ENCODE peak calls at places on chromosomes 6 and 20, in six cellular contexts. One of them, this sample, is unnamed.

GRCh38 chr6:105981002-105981887 is 104.9 kb upstream of the PRDM1 start:
- DNase-seq in left ventricle myocardium superior: peak
- DNase-seq in AG04450: no peak
- DNase-seq in fibroblast of pulmonary artery: no peak
- DNase-seq in pancreas: peak
- DNase-seq in activated T-cell treated with anti-CD3 and anti-CD28 coated beads for 24 hours: no peak
- DNase-seq in this sample: no peak

GRCh38 chr20:34753706-34754461 is 49.7 kb downstream of the TP53INP2 start:
- DNase-seq in left ventricle myocardium superior: no peak
- DNase-seq in fibroblast of pulmonary artery: no peak
- DNase-seq in AG04450: peak
- DNase-seq in pancreas: no peak
- DNase-seq in activated T-cell treated with anti-CD3 and anti-CD28 coated beads for 24 hours: no peak
- DNase-seq in this sample: no peak

GRCh38 chr20:8749101-8749500 is 319.8 kb upstream of the PLCB4 start:
- DNase-seq in left ventricle myocardium superior: no peak
- DNase-seq in activated T-cell treated with anti-CD3 and anti-CD28 coated beads for 24 hours: no peak
- DNase-seq in AG04450: no peak
- DNase-seq in fibroblast of pulmonary artery: no peak
- DNase-seq in pancreas: no peak
- DNase-seq in this sample: no peak

GRCh38 chr20:23879811-23880374 is 345 bp upstream of the CST5 start:
- DNase-seq in fibroblast of pulmonary artery: no peak
- DNase-seq in pancreas: no peak
- DNase-seq in left ventricle myocardium superior: no peak
- DNase-seq in activated T-cell treated with anti-CD3 and anti-CD28 coated beads for 24 hours: no peak
- DNase-seq in AG04450: no peak
- DNase-seq in this sample: no peak

GRCh38 chr6:112183271-112183671 is 71.1 kb downstream of the LAMA4 start:
- DNase-seq in AG04450: peak
- DNase-seq in fibroblast of pulmonary artery: peak
- DNase-seq in left ventricle myocardium superior: no peak
- DNase-seq in pancreas: no peak
- DNase-seq in activated T-cell treated with anti-CD3 and anti-CD28 coated beads for 24 hours: no peak
- DNase-seq in this sample: peak

GRCh38 chr6:111985202-111985731 is 68.6 kb upstream of the CCN6 start:
- DNase-seq in fibroblast of pulmonary artery: peak
- DNase-seq in left ventricle myocardium superior: no peak
- DNase-seq in activated T-cell treated with anti-CD3 and anti-CD28 coated beads for 24 hours: peak
- DNase-seq in pancreas: peak
- DNase-seq in AG04450: peak
- DNase-seq in this sample: no peak

GRCh38 chr6:138814179-138814834 is 18.4 kb downstream of the ECT2L start:
- DNase-seq in pancreas: no peak
- DNase-seq in AG04450: no peak
- DNase-seq in activated T-cell treated with anti-CD3 and anti-CD28 coated beads for 24 hours: no peak
- DNase-seq in left ventricle myocardium superior: no peak
- DNase-seq in fibroblast of pulmonary artery: no peak
- DNase-seq in this sample: no peak

GRCh38 chr20:61888101-61888865 is 177.4 kb downstream of the TAF4 start:
- DNase-seq in activated T-cell treated with anti-CD3 and anti-CD28 coated beads for 24 hours: no peak
- DNase-seq in AG04450: no peak
- DNase-seq in left ventricle myocardium superior: peak
- DNase-seq in pancreas: no peak
- DNase-seq in fibroblast of pulmonary artery: no peak
- DNase-seq in this sample: no peak

GRCh38 chr6:134379086-134379485 is 61.2 kb upstream of the SGK1 start:
- DNase-seq in fibroblast of pulmonary artery: no peak
- DNase-seq in pancreas: peak
- DNase-seq in activated T-cell treated with anti-CD3 and anti-CD28 coated beads for 24 hours: peak
- DNase-seq in AG04450: no peak
- DNase-seq in left ventricle myocardium superior: no peak
- DNase-seq in this sample: no peak

GRCh38 chr20:41316602-41317535 is 662 bp downstream of the ZHX3 start:
- DNase-seq in fibroblast of pulmonary artery: peak
- DNase-seq in activated T-cell treated with anti-CD3 and anti-CD28 coated beads for 24 hours: peak
- DNase-seq in AG04450: peak
- DNase-seq in left ventricle myocardium superior: peak
- DNase-seq in pancreas: peak
- DNase-seq in this sample: no peak

GRCh38 chr6:109212683-109213082 is 117.4 kb downstream of the CEP57L1 start:
- DNase-seq in fibroblast of pulmonary artery: no peak
- DNase-seq in pancreas: no peak
- DNase-seq in AG04450: no peak
- DNase-seq in left ventricle myocardium superior: no peak
- DNase-seq in activated T-cell treated with anti-CD3 and anti-CD28 coated beads for 24 hours: no peak
- DNase-seq in this sample: no peak

GRCh38 chr6:134240664-134241431 is 77.1 kb downstream of the SGK1 start:
- DNase-seq in activated T-cell treated with anti-CD3 and anti-CD28 coated beads for 24 hours: peak
- DNase-seq in left ventricle myocardium superior: peak
- DNase-seq in fibroblast of pulmonary artery: no peak
- DNase-seq in AG04450: no peak
- DNase-seq in pancreas: peak
- DNase-seq in this sample: no peak

GRCh38 chr6:18601515-18602035 is 214.4 kb downstream of the RNF144B start:
- DNase-seq in fibroblast of pulmonary artery: no peak
- DNase-seq in activated T-cell treated with anti-CD3 and anti-CD28 coated beads for 24 hours: no peak
- DNase-seq in left ventricle myocardium superior: no peak
- DNase-seq in pancreas: no peak
- DNase-seq in AG04450: no peak
- DNase-seq in this sample: no peak

GRCh38 chr6:168514216-168514615 is 73.2 kb downstream of the SMOC2 start:
- DNase-seq in AG04450: no peak
- DNase-seq in activated T-cell treated with anti-CD3 and anti-CD28 coated beads for 24 hours: no peak
- DNase-seq in fibroblast of pulmonary artery: peak
- DNase-seq in pancreas: peak
- DNase-seq in left ventricle myocardium superior: peak
- DNase-seq in this sample: no peak

GRCh38 chr6:132122176-132122575 is 171.0 kb upstream of the CCN2 start:
- DNase-seq in left ventricle myocardium superior: no peak
- DNase-seq in AG04450: no peak
- DNase-seq in pancreas: no peak
- DNase-seq in activated T-cell treated with anti-CD3 and anti-CD28 coated beads for 24 hours: no peak
- DNase-seq in fibroblast of pulmonary artery: no peak
- DNase-seq in this sample: no peak

GRCh38 chr6:169642455-169642854 is 59.4 kb downstream of the WDR27 start:
- DNase-seq in pancreas: no peak
- DNase-seq in activated T-cell treated with anti-CD3 and anti-CD28 coated beads for 24 hours: no peak
- DNase-seq in fibroblast of pulmonary artery: no peak
- DNase-seq in left ventricle myocardium superior: no peak
- DNase-seq in AG04450: no peak
- DNase-seq in this sample: no peak

GRCh38 chr6:151022492-151022891 is 157.0 kb downstream of the MTHFD1L start:
- DNase-seq in AG04450: no peak
- DNase-seq in pancreas: no peak
- DNase-seq in fibroblast of pulmonary artery: no peak
- DNase-seq in left ventricle myocardium superior: no peak
- DNase-seq in activated T-cell treated with anti-CD3 and anti-CD28 coated beads for 24 hours: no peak
- DNase-seq in this sample: no peak

GRCh38 chr6:26501482-26501986 is 1.4 kb downstream of the BTN1A1 start:
- DNase-seq in activated T-cell treated with anti-CD3 and anti-CD28 coated beads for 24 hours: peak
- DNase-seq in pancreas: no peak
- DNase-seq in AG04450: no peak
- DNase-seq in left ventricle myocardium superior: peak
- DNase-seq in fibroblast of pulmonary artery: peak
- DNase-seq in this sample: no peak

GRCh38 chr6:13800615-13801014 is 13.7 kb downstream of the MCUR1 start:
- DNase-seq in AG04450: no peak
- DNase-seq in left ventricle myocardium superior: no peak
- DNase-seq in activated T-cell treated with anti-CD3 and anti-CD28 coated beads for 24 hours: no peak
- DNase-seq in pancreas: no peak
- DNase-seq in fibroblast of pulmonary artery: no peak
- DNase-seq in this sample: no peak

GRCh38 chr6:133945158-133945557 is 7.9 kb upstream of the TBPL1 start:
- DNase-seq in pancreas: no peak
- DNase-seq in fibroblast of pulmonary artery: peak
- DNase-seq in left ventricle myocardium superior: no peak
- DNase-seq in AG04450: no peak
- DNase-seq in activated T-cell treated with anti-CD3 and anti-CD28 coated beads for 24 hours: no peak
- DNase-seq in this sample: no peak

GRCh38 chr20:7155794-7156193 is 388.3 kb downstream of the BMP2 start:
- DNase-seq in pancreas: no peak
- DNase-seq in fibroblast of pulmonary artery: no peak
- DNase-seq in left ventricle myocardium superior: no peak
- DNase-seq in AG04450: no peak
- DNase-seq in activated T-cell treated with anti-CD3 and anti-CD28 coated beads for 24 hours: no peak
- DNase-seq in this sample: no peak

GRCh38 chr6:1901556-1901955 is 291.8 kb downstream of the FOXC1 start:
- DNase-seq in left ventricle myocardium superior: no peak
- DNase-seq in pancreas: no peak
- DNase-seq in fibroblast of pulmonary artery: peak
- DNase-seq in AG04450: peak
- DNase-seq in activated T-cell treated with anti-CD3 and anti-CD28 coated beads for 24 hours: no peak
- DNase-seq in this sample: no peak

GRCh38 chr6:77249560-77249959 is 213.7 kb downstream of the HTR1B start:
- DNase-seq in left ventricle myocardium superior: no peak
- DNase-seq in activated T-cell treated with anti-CD3 and anti-CD28 coated beads for 24 hours: no peak
- DNase-seq in fibroblast of pulmonary artery: no peak
- DNase-seq in AG04450: no peak
- DNase-seq in pancreas: no peak
- DNase-seq in this sample: no peak

GRCh38 chr20:15759546-15760216 is 813.6 kb downstream of the KIF16B start:
- DNase-seq in activated T-cell treated with anti-CD3 and anti-CD28 coated beads for 24 hours: no peak
- DNase-seq in left ventricle myocardium superior: no peak
- DNase-seq in fibroblast of pulmonary artery: peak
- DNase-seq in AG04450: no peak
- DNase-seq in pancreas: no peak
- DNase-seq in this sample: no peak

This sample was measured in brain pericyte.